ENCODE peak calls at places on chromosomes 11 and 22, in nine cellular contexts. F, X, E, T, P, A, I, S and C are unnamed samples.

GRCh38 chr11:42013656-42014201 is 554.3 kb upstream of the LRRC4C start:
- DNase-seq in P (no peak), F (no peak), I (no peak), X (no peak), A (no peak), T (no peak), S (no peak), E (no peak), C (no peak)

GRCh38 chr11:126510621-126511370 is 155.3 kb downstream of the ST3GAL4 start:
- DNase-seq in I (no peak), S (no peak), A (no peak), P (no peak), T (no peak), E (no peak), X (no peak), F (no peak), C (no peak)

GRCh38 chr11:77101043-77101537 is 1.6 kb upstream of the OMP start:
- DNase-seq in S (peak), T (no peak), E (no peak), A (peak), P (no peak), I (no peak), F (no peak), X (no peak), C (peak)

GRCh38 chr11:106456651-106457050 is 379.2 kb downstream of the AASDHPPT start:
- DNase-seq in X (no peak), T (no peak), A (no peak), F (no peak), S (no peak), P (no peak), E (no peak), I (no peak), C (no peak)

GRCh38 chr11:60345489-60345888 is 18.4 kb downstream of the MS4A6E start:
- DNase-seq in E (no peak), I (no peak), A (peak), X (no peak), T (no peak), F (no peak), S (peak), P (no peak), C (peak)

GRCh38 chr11:66334605-66335442 is 1.4 kb downstream of the RIN1 start:
- DNase-seq in T (no peak), S (no peak), P (no peak), I (no peak), A (no peak), F (no peak), X (no peak), E (peak), C (no peak)

GRCh38 chr11:40434941-40435340 is 1024.5 kb downstream of the LRRC4C start:
- DNase-seq in I (no peak), E (no peak), T (no peak), S (no peak), F (no peak), P (no peak), X (no peak), A (no peak), C (no peak)

GRCh38 chr11:109619498-109619897 is 197.5 kb downstream of the C11orf87 start:
- DNase-seq in T (no peak), I (no peak), P (no peak), X (no peak), E (no peak), S (no peak), F (no peak), A (no peak), C (no peak)

GRCh38 chr11:129785383-129786111 is 30.1 kb upstream of the TMEM45B start:
- DNase-seq in E (no peak), P (no peak), A (peak), I (no peak), X (no peak), T (no peak), S (peak), F (peak), C (no peak)

GRCh38 chr11:12968101-12968500 is 41.0 kb upstream of the RASSF10 start:
- DNase-seq in A (no peak), X (no peak), S (no peak), P (no peak), T (no peak), E (no peak), F (no peak), I (no peak), C (no peak)

GRCh38 chr11:111308140-111308539 is 9.8 kb downstream of the POU2AF3 start:
- DNase-seq in S (no peak), I (no peak), E (no peak), F (peak), T (no peak), A (no peak), P (no peak), X (no peak), C (no peak)

GRCh38 chr11:104120493-104121200 is 43.3 kb downstream of the PDGFD start:
- DNase-seq in I (no peak), T (no peak), P (no peak), S (peak), F (no peak), X (no peak), A (peak), E (no peak), C (peak)

GRCh38 chr22:25696763-25697710 is 45.0 kb upstream of the MYO18B start:
- DNase-seq in A (no peak), I (no peak), P (no peak), F (no peak), T (no peak), S (no peak), E (no peak), X (no peak), C (no peak)

GRCh38 chr11:27754035-27755017 is 54.1 kb upstream of the BDNF start:
- DNase-seq in T (no peak), P (no peak), E (no peak), X (no peak), F (no peak), S (no peak), I (no peak), A (no peak), C (no peak)

GRCh38 chr11:109073032-109073822 is 348.8 kb upstream of the C11orf87 start:
- DNase-seq in F (no peak), P (no peak), E (no peak), A (no peak), T (no peak), S (no peak), X (no peak), I (no peak), C (no peak)

GRCh38 chr11:70595016-70595415 is 196.7 kb downstream of the CTTN start:
- DNase-seq in F (no peak), X (no peak), T (no peak), P (no peak), E (no peak), I (no peak), A (no peak), S (no peak), C (no peak)

GRCh38 chr11:473975-474785 is 24.1 kb downstream of the PTDSS2 start:
- DNase-seq in E (no peak), P (no peak), I (no peak), T (no peak), S (no peak), A (no peak), F (no peak), X (no peak), C (no peak)

GRCh38 chr11:3222003-3222855 is 3.6 kb upstream of the MRGPRG start:
- DNase-seq in X (no peak), S (no peak), T (no peak), P (no peak), E (peak), A (no peak), I (no peak), F (no peak), C (no peak)

GRCh38 chr11:71447791-71448256 is 369 bp downstream of the DHCR7 start:
- DNase-seq in F (no peak), T (no peak), P (no peak), X (no peak), I (no peak), S (peak), E (no peak), A (no peak), C (no peak)

GRCh38 chr11:93329936-93330445 is 551 bp upstream of the DEUP1 start:
- DNase-seq in S (no peak), I (no peak), T (no peak), P (no peak), X (no peak), F (no peak), E (no peak), A (no peak), C (no peak)

GRCh38 chr11:59666969-59667368 is 1.9 kb downstream of the PATL1 start:
- DNase-seq in S (no peak), F (no peak), E (no peak), X (no peak), T (no peak), A (no peak), P (no peak), I (no peak), C (no peak)

GRCh38 chr22:41966607-41967240 is 2.5 kb upstream of the SEPTIN3 start:
- DNase-seq in I (peak), S (peak), A (peak), P (no peak), T (peak), F (peak), X (no peak), E (no peak), C (peak)

GRCh38 chr11:111173221-111173620 is 72.3 kb upstream of the POU2AF2 start:
- DNase-seq in T (no peak), P (no peak), I (no peak), E (no peak), S (no peak), X (no peak), A (no peak), F (no peak), C (no peak)

GRCh38 chr11:75840560-75840959 is 25.6 kb downstream of the UVRAG start:
- DNase-seq in A (no peak), F (no peak), X (no peak), T (no peak), S (no peak), E (no peak), I (no peak), P (no peak), C (no peak)

GRCh38 chr22:49234459-49234858 is 593.2 kb downstream of the BRD1 start:
- DNase-seq in P (no peak), F (no peak), X (no peak), T (no peak), E (peak), A (no peak), S (no peak), I (no peak), C (no peak)